ENCODE peak calls at places on chromosomes 2 and 18, in eight cellular contexts. One of them, this sample, is unnamed.

GRCh38 chr2:9656270-9656766 is 25.5 kb upstream of the YWHAQ start:
- DNase-seq in posterior cingulate gyrus: no peak
- DNase-seq in left ventricle myocardium inferior: no peak
- DNase-seq in NCI-H460: peak; percentile 21
- DNase-seq in GM12891: peak; percentile 50
- DNase-seq in transverse colon: no peak
- DNase-seq in small intestine: no peak
- DNase-seq in thoracic aorta: no peak
- DNase-seq in this sample: no peak

GRCh38 chr2:76008001-76008702 is 297.4 kb upstream of the GCFC2 start:
- DNase-seq in posterior cingulate gyrus: no peak
- DNase-seq in left ventricle myocardium inferior: no peak
- DNase-seq in NCI-H460: no peak
- DNase-seq in GM12891: no peak
- DNase-seq in transverse colon: peak; percentile 68
- DNase-seq in small intestine: peak; percentile 77
- DNase-seq in thoracic aorta: no peak
- DNase-seq in this sample: no peak

GRCh38 chr2:104025296-104025695 is 828.6 kb upstream of the POU3F3 start:
- DNase-seq in posterior cingulate gyrus: no peak
- DNase-seq in left ventricle myocardium inferior: no peak
- DNase-seq in NCI-H460: peak; percentile 1
- DNase-seq in GM12891: no peak
- DNase-seq in transverse colon: no peak
- DNase-seq in small intestine: no peak
- DNase-seq in thoracic aorta: no peak
- DNase-seq in this sample: no peak

GRCh38 chr2:94956797-94957391 is 68.6 kb upstream of the MAL start:
- DNase-seq in posterior cingulate gyrus: peak; percentile 77
- DNase-seq in left ventricle myocardium inferior: no peak
- DNase-seq in NCI-H460: peak; percentile 41
- DNase-seq in GM12891: no peak
- DNase-seq in transverse colon: peak; percentile 17
- DNase-seq in small intestine: peak; percentile 35
- DNase-seq in thoracic aorta: no peak
- DNase-seq in this sample: peak; percentile 20

GRCh38 chr2:144114761-144115160 is 405.2 kb downstream of the ZEB2 start:
- DNase-seq in posterior cingulate gyrus: no peak
- DNase-seq in left ventricle myocardium inferior: no peak
- DNase-seq in NCI-H460: no peak
- DNase-seq in GM12891: no peak
- DNase-seq in transverse colon: no peak
- DNase-seq in small intestine: no peak
- DNase-seq in thoracic aorta: no peak
- DNase-seq in this sample: no peak

GRCh38 chr18:9722691-9723090 is 14.6 kb downstream of the RAB31 start:
- DNase-seq in posterior cingulate gyrus: no peak
- DNase-seq in left ventricle myocardium inferior: no peak
- DNase-seq in NCI-H460: no peak
- DNase-seq in GM12891: no peak
- DNase-seq in transverse colon: peak; percentile 59
- DNase-seq in small intestine: peak; percentile 86
- DNase-seq in thoracic aorta: no peak
- DNase-seq in this sample: no peak

GRCh38 chr18:48819781-48820482 is 130.8 kb downstream of the SMAD7 start:
- DNase-seq in posterior cingulate gyrus: no peak
- DNase-seq in left ventricle myocardium inferior: peak; percentile 6
- DNase-seq in NCI-H460: no peak
- DNase-seq in GM12891: no peak
- DNase-seq in transverse colon: peak; percentile 6
- DNase-seq in small intestine: no peak
- DNase-seq in thoracic aorta: no peak
- DNase-seq in this sample: no peak

GRCh38 chr18:28584726-28585125 is 407.8 kb upstream of the CDH2 start:
- DNase-seq in posterior cingulate gyrus: no peak
- DNase-seq in left ventricle myocardium inferior: no peak
- DNase-seq in NCI-H460: no peak
- DNase-seq in GM12891: no peak
- DNase-seq in transverse colon: no peak
- DNase-seq in small intestine: no peak
- DNase-seq in thoracic aorta: no peak
- DNase-seq in this sample: no peak

GRCh38 chr18:64052772-64053171 is 82.9 kb downstream of the SERPINB8 start:
- DNase-seq in posterior cingulate gyrus: no peak
- DNase-seq in left ventricle myocardium inferior: no peak
- DNase-seq in NCI-H460: no peak
- DNase-seq in GM12891: no peak
- DNase-seq in transverse colon: no peak
- DNase-seq in small intestine: no peak
- DNase-seq in thoracic aorta: no peak
- DNase-seq in this sample: no peak

GRCh38 chr2:239814917-239815637 is 210.1 kb downstream of the NDUFA10 start:
- DNase-seq in posterior cingulate gyrus: peak; percentile 52
- DNase-seq in left ventricle myocardium inferior: peak; percentile 14
- DNase-seq in NCI-H460: no peak
- DNase-seq in GM12891: no peak
- DNase-seq in transverse colon: peak; percentile 29
- DNase-seq in small intestine: peak; percentile 28
- DNase-seq in thoracic aorta: no peak
- DNase-seq in this sample: no peak